ENCODE peak calls at places on chromosomes 4 and X, in seven cellular contexts. O, H, W, X, Y, T and L are unnamed samples.

GRCh38 chr4:53906786-53907185 is 157.6 kb downstream of the CHIC2 start:
- DNase-seq in O (no peak), H (no peak), W (no peak), X (no peak), Y (no peak), T (no peak), L (no peak)

GRCh38 chr4:146507607-146508006 is 14.1 kb downstream of the SLC10A7 start:
- DNase-seq in O (no peak), H (no peak), W (no peak), X (no peak), Y (no peak), T (no peak), L (no peak)

GRCh38 chr4:17265653-17266052 is 246.2 kb downstream of the QDPR start:
- DNase-seq in O (no peak), H (no peak), W (no peak), X (no peak), Y (no peak), T (no peak), L (no peak)

GRCh38 chr4:138035781-138036258 is 206.3 kb downstream of the SLC7A11 start:
- DNase-seq in O (no peak), H (no peak), W (no peak), X (no peak), Y (peak), T (peak), L (no peak)

GRCh38 chr4:73777612-73778011 is 37.2 kb downstream of the CXCL8 start:
- DNase-seq in O (no peak), H (no peak), W (no peak), X (no peak), Y (peak), T (no peak), L (no peak)

GRCh38 chr4:11341337-11342043 is 87.2 kb downstream of the HS3ST1 start:
- DNase-seq in O (no peak), H (no peak), W (no peak), X (no peak), Y (no peak), T (no peak), L (no peak)

GRCh38 chrX:154596290-154596929 is 11.5 kb downstream of the CTAG1A start:
- DNase-seq in O (no peak), H (peak), W (no peak), X (no peak), Y (peak), T (no peak), L (no peak)

GRCh38 chrX:39427492-39428289 is 626.4 kb downstream of the MID1IP1 start:
- DNase-seq in O (no peak), H (no peak), W (no peak), X (no peak), Y (peak), T (no peak), L (no peak)

GRCh38 chr4:8332038-8332857 is 62.7 kb downstream of the HTRA3 start:
- DNase-seq in O (no peak), H (no peak), W (no peak), X (no peak), Y (no peak), T (no peak), L (no peak)

GRCh38 chr4:85901500-85901899 is 426.6 kb downstream of the ARHGAP24 start:
- DNase-seq in O (no peak), H (no peak), W (no peak), X (no peak), Y (no peak), T (no peak), L (no peak)

GRCh38 chr4:80295841-80296240 is 29.4 kb downstream of the FGF5 start:
- DNase-seq in O (no peak), H (no peak), W (no peak), X (no peak), Y (peak), T (no peak), L (no peak)

GRCh38 chr4:24373662-24374061 is 210.7 kb downstream of the DHX15 start:
- DNase-seq in O (no peak), H (no peak), W (no peak), X (no peak), Y (no peak), T (no peak), L (no peak)

GRCh38 chrX:113001836-113002235 is 161.2 kb upstream of the AMOT start:
- DNase-seq in O (no peak), H (no peak), W (no peak), X (no peak), Y (no peak), T (no peak), L (no peak)

GRCh38 chr4:92091335-92091734 is 212.4 kb upstream of the GRID2 start:
- DNase-seq in O (no peak), H (no peak), W (no peak), X (no peak), Y (no peak), T (no peak), L (no peak)

GRCh38 chr4:125325733-125326132 is 11.0 kb downstream of the FAT4 start:
- DNase-seq in O (no peak), H (no peak), W (no peak), X (no peak), Y (no peak), T (no peak), L (no peak)

GRCh38 chr4:168610911-168611530 is 114.2 kb downstream of the PALLD start:
- DNase-seq in O (no peak), H (no peak), W (no peak), X (no peak), Y (no peak), T (no peak), L (no peak)